ENCODE peak calls at places on chromosomes 6 and 20, in seven cellular contexts. One of them, this sample, is unnamed.

GRCh38 chr6:89311853-89312531 is 3.1 kb downstream of the GABRR2 start:
- DNase-seq in sigmoid colon: peak; percentile 86
- DNase-seq in transverse colon: peak; percentile 55
- DNase-seq in stomach: peak; percentile 75
- DNase-seq in upper lobe of left lung: no peak
- DNase-seq in HepG2: peak; percentile 40
- DNase-seq in Panc1: no peak
- DNase-seq in this sample: peak; percentile 88

GRCh38 chr6:139150915-139151314 is 16.0 kb downstream of the HECA start:
- DNase-seq in transverse colon: no peak
- DNase-seq in sigmoid colon: no peak
- DNase-seq in Panc1: no peak
- DNase-seq in upper lobe of left lung: no peak
- DNase-seq in stomach: no peak
- DNase-seq in HepG2: no peak
- DNase-seq in this sample: no peak

GRCh38 chr6:98944598-98945011 is 3.1 kb downstream of the FBXL4 start:
- DNase-seq in HepG2: peak; percentile 90
- DNase-seq in sigmoid colon: no peak
- DNase-seq in stomach: no peak
- DNase-seq in upper lobe of left lung: no peak
- DNase-seq in Panc1: no peak
- DNase-seq in transverse colon: no peak
- DNase-seq in this sample: no peak

GRCh38 chr6:106087548-106088325 is 1.6 kb downstream of the PRDM1 start:
- DNase-seq in sigmoid colon: no peak
- DNase-seq in transverse colon: peak; percentile 28
- DNase-seq in stomach: no peak
- DNase-seq in Panc1: no peak
- DNase-seq in upper lobe of left lung: no peak
- DNase-seq in HepG2: no peak
- DNase-seq in this sample: peak; percentile 53

GRCh38 chr6:36720251-36721141 is 22.9 kb downstream of the RAB44 start:
- DNase-seq in upper lobe of left lung: no peak
- DNase-seq in HepG2: no peak
- DNase-seq in stomach: no peak
- DNase-seq in transverse colon: peak; percentile 4
- DNase-seq in Panc1: no peak
- DNase-seq in sigmoid colon: peak; percentile 47
- DNase-seq in this sample: no peak

GRCh38 chr6:1762203-1762602 is 152.5 kb downstream of the FOXC1 start:
- DNase-seq in upper lobe of left lung: no peak
- DNase-seq in Panc1: no peak
- DNase-seq in stomach: peak; percentile 70
- DNase-seq in transverse colon: no peak
- DNase-seq in sigmoid colon: no peak
- DNase-seq in HepG2: no peak
- DNase-seq in this sample: no peak

GRCh38 chr6:106146852-106147351 is 60.8 kb downstream of the PRDM1 start:
- DNase-seq in stomach: no peak
- DNase-seq in transverse colon: no peak
- DNase-seq in upper lobe of left lung: no peak
- DNase-seq in sigmoid colon: no peak
- DNase-seq in HepG2: no peak
- DNase-seq in Panc1: no peak
- DNase-seq in this sample: no peak

GRCh38 chr6:34490390-34491090 is 24.7 kb downstream of the PACSIN1 start:
- DNase-seq in Panc1: no peak
- DNase-seq in stomach: no peak
- DNase-seq in transverse colon: no peak
- DNase-seq in sigmoid colon: peak; percentile 38
- DNase-seq in upper lobe of left lung: no peak
- DNase-seq in HepG2: no peak
- DNase-seq in this sample: peak; percentile 28

GRCh38 chr20:13041574-13042457 is 33.0 kb downstream of the SPTLC3 start:
- DNase-seq in Panc1: no peak
- DNase-seq in sigmoid colon: no peak
- DNase-seq in upper lobe of left lung: no peak
- DNase-seq in HepG2: no peak
- DNase-seq in transverse colon: no peak
- DNase-seq in stomach: no peak
- DNase-seq in this sample: no peak

GRCh38 chr6:154319231-154319858 is 37.3 kb downstream of the IPCEF1 start:
- DNase-seq in stomach: no peak
- DNase-seq in sigmoid colon: no peak
- DNase-seq in transverse colon: no peak
- DNase-seq in upper lobe of left lung: no peak
- DNase-seq in HepG2: no peak
- DNase-seq in Panc1: no peak
- DNase-seq in this sample: no peak

GRCh38 chr6:158506577-158506976 is 53.3 kb upstream of the TMEM181 start:
- DNase-seq in upper lobe of left lung: no peak
- DNase-seq in transverse colon: no peak
- DNase-seq in stomach: no peak
- DNase-seq in HepG2: peak; percentile 45
- DNase-seq in Panc1: no peak
- DNase-seq in sigmoid colon: no peak
- DNase-seq in this sample: peak; percentile 94

GRCh38 chr6:27547157-27548075 is 74.5 kb upstream of the ZNF184 start:
- DNase-seq in HepG2: peak; percentile 67
- DNase-seq in sigmoid colon: no peak
- DNase-seq in transverse colon: no peak
- DNase-seq in upper lobe of left lung: no peak
- DNase-seq in Panc1: no peak
- DNase-seq in stomach: no peak
- DNase-seq in this sample: peak; percentile 80

GRCh38 chr20:44703956-44704488 is 11.1 kb upstream of the CCN5 start:
- DNase-seq in transverse colon: no peak
- DNase-seq in Panc1: no peak
- DNase-seq in HepG2: no peak
- DNase-seq in stomach: no peak
- DNase-seq in sigmoid colon: no peak
- DNase-seq in upper lobe of left lung: no peak
- DNase-seq in this sample: no peak

GRCh38 chr20:44707259-44707580 is 7.9 kb upstream of the CCN5 start:
- DNase-seq in transverse colon: no peak
- DNase-seq in upper lobe of left lung: no peak
- DNase-seq in HepG2: no peak
- DNase-seq in stomach: no peak
- DNase-seq in sigmoid colon: no peak
- DNase-seq in Panc1: no peak
- DNase-seq in this sample: no peak

GRCh38 chr20:44705364-44706094 is 9.6 kb upstream of the CCN5 start:
- DNase-seq in sigmoid colon: no peak
- DNase-seq in transverse colon: no peak
- DNase-seq in upper lobe of left lung: no peak
- DNase-seq in stomach: no peak
- DNase-seq in Panc1: no peak
- DNase-seq in HepG2: no peak
- DNase-seq in this sample: no peak

GRCh38 chr20:44704551-44704971 is 10.6 kb upstream of the CCN5 start:
- DNase-seq in Panc1: no peak
- DNase-seq in sigmoid colon: no peak
- DNase-seq in upper lobe of left lung: no peak
- DNase-seq in HepG2: no peak
- DNase-seq in transverse colon: no peak
- DNase-seq in stomach: no peak
- DNase-seq in this sample: no peak

GRCh38 chr20:44706371-44707258 is 8.6 kb upstream of the CCN5 start:
- DNase-seq in HepG2: no peak
- DNase-seq in stomach: no peak
- DNase-seq in sigmoid colon: peak; percentile 79
- DNase-seq in Panc1: no peak
- DNase-seq in transverse colon: no peak
- DNase-seq in upper lobe of left lung: peak; percentile 30
- DNase-seq in this sample: no peak
- TF ChIP-seq POLR2AphosphoS5 in HepG2: no peak
- TF ChIP-seq POLR2AphosphoS5 in stomach: peak; percentile 2
- TF ChIP-seq POLR2AphosphoS5 in sigmoid colon: no peak
- TF ChIP-seq POLR2AphosphoS5 in Panc1: no peak
- TF ChIP-seq POLR2AphosphoS5 in transverse colon: no peak
- TF ChIP-seq POLR2AphosphoS5 in upper lobe of left lung: no peak
- TF ChIP-seq POLR2AphosphoS5 in this sample: no peak

GRCh38 chr6:112984899-112985298 is 637.8 kb downstream of the RFPL4B start:
- DNase-seq in upper lobe of left lung: no peak
- DNase-seq in transverse colon: no peak
- DNase-seq in HepG2: no peak
- DNase-seq in stomach: no peak
- DNase-seq in Panc1: no peak
- DNase-seq in sigmoid colon: no peak
- DNase-seq in this sample: no peak
- H3K27ac ChIP-seq in upper lobe of left lung: no peak overlapping the region
- H3K27ac ChIP-seq in transverse colon: no peak overlapping the region
- H3K27ac ChIP-seq in HepG2: no peak overlapping the region
- H3K27ac ChIP-seq in stomach: no peak overlapping the region
- H3K27ac ChIP-seq in Panc1: no peak overlapping the region
- H3K27ac ChIP-seq in sigmoid colon: no peak overlapping the region
- H3K27ac ChIP-seq in this sample: no peak overlapping the region

GRCh38 chr20:3767434-3768341 is at the start of gene ADISSP:
- DNase-seq in transverse colon: peak; percentile 99
- DNase-seq in HepG2: peak; percentile 99
- DNase-seq in upper lobe of left lung: peak; percentile 99
- DNase-seq in Panc1: peak; percentile 88
- DNase-seq in sigmoid colon: peak; percentile 100
- DNase-seq in stomach: peak; percentile 99
- DNase-seq in this sample: peak; percentile 99

GRCh38 chr20:3766832-3767433 is 620 bp downstream of the ADISSP start:
- DNase-seq in transverse colon: peak; percentile 31
- DNase-seq in HepG2: no peak
- DNase-seq in stomach: no peak
- DNase-seq in sigmoid colon: peak; percentile 68
- DNase-seq in Panc1: no peak
- DNase-seq in upper lobe of left lung: no peak
- DNase-seq in this sample: peak; percentile 43

GRCh38 chr20:3766381-3766780 is 1.2 kb downstream of the ADISSP start:
- DNase-seq in Panc1: no peak
- DNase-seq in sigmoid colon: peak; percentile 65
- DNase-seq in transverse colon: no peak
- DNase-seq in HepG2: no peak
- DNase-seq in stomach: no peak
- DNase-seq in upper lobe of left lung: no peak
- DNase-seq in this sample: no peak

GRCh38 chr20:3771552-3772058 is 4.1 kb upstream of the ADISSP start:
- DNase-seq in Panc1: no peak
- DNase-seq in upper lobe of left lung: no peak
- DNase-seq in sigmoid colon: no peak
- DNase-seq in HepG2: no peak
- DNase-seq in stomach: no peak
- DNase-seq in transverse colon: no peak
- DNase-seq in this sample: no peak

GRCh38 chr20:3768342-3769130 is 983 bp upstream of the ADISSP start:
- DNase-seq in sigmoid colon: peak; percentile 91
- DNase-seq in transverse colon: peak; percentile 77
- DNase-seq in Panc1: peak; percentile 58
- DNase-seq in upper lobe of left lung: peak; percentile 94
- DNase-seq in stomach: peak; percentile 63
- DNase-seq in HepG2: peak; percentile 83
- DNase-seq in this sample: peak; percentile 89
- TF ChIP-seq POLR2AphosphoS5 in sigmoid colon: no peak
- TF ChIP-seq POLR2AphosphoS5 in transverse colon: no peak
- TF ChIP-seq POLR2AphosphoS5 in Panc1: no peak
- TF ChIP-seq POLR2AphosphoS5 in upper lobe of left lung: no peak
- TF ChIP-seq POLR2AphosphoS5 in stomach: peak; percentile 11
- TF ChIP-seq POLR2AphosphoS5 in HepG2: no peak
- TF ChIP-seq POLR2AphosphoS5 in this sample: no peak

GRCh38 chr6:32195652-32195901 is 3.1 kb upstream of the GPSM3 start:
- DNase-seq in sigmoid colon: peak; percentile 100
- DNase-seq in transverse colon: peak; percentile 100
- DNase-seq in HepG2: peak; percentile 99
- DNase-seq in upper lobe of left lung: peak; percentile 100
- DNase-seq in stomach: peak; percentile 100
- DNase-seq in Panc1: peak; percentile 92
- DNase-seq in this sample: peak; percentile 100

GRCh38 chr6:32194388-32194787 is 1.9 kb upstream of the GPSM3 start:
- DNase-seq in transverse colon: no peak
- DNase-seq in upper lobe of left lung: no peak
- DNase-seq in sigmoid colon: no peak
- DNase-seq in HepG2: no peak
- DNase-seq in stomach: no peak
- DNase-seq in Panc1: no peak
- DNase-seq in this sample: no peak

GRCh38 chr6:32196682-32197616 is 4.5 kb upstream of the GPSM3 start:
- DNase-seq in stomach: no peak
- DNase-seq in sigmoid colon: peak; percentile 80
- DNase-seq in Panc1: no peak
- DNase-seq in transverse colon: peak; percentile 40
- DNase-seq in HepG2: no peak
- DNase-seq in upper lobe of left lung: peak; percentile 86
- DNase-seq in this sample: peak; percentile 67

GRCh38 chr6:32195902-32196681 is 3.6 kb upstream of the GPSM3 start:
- DNase-seq in HepG2: peak; percentile 88
- DNase-seq in upper lobe of left lung: peak; percentile 89
- DNase-seq in transverse colon: peak; percentile 92
- DNase-seq in stomach: peak; percentile 85
- DNase-seq in Panc1: no peak
- DNase-seq in sigmoid colon: peak; percentile 97
- DNase-seq in this sample: peak; percentile 97

GRCh38 chr6:32194825-32195651 is 2.6 kb upstream of the GPSM3 start:
- DNase-seq in Panc1: no peak
- DNase-seq in transverse colon: peak; percentile 44
- DNase-seq in HepG2: no peak
- DNase-seq in upper lobe of left lung: no peak
- DNase-seq in sigmoid colon: no peak
- DNase-seq in stomach: no peak
- DNase-seq in this sample: peak; percentile 58
- H3K27ac ChIP-seq in Panc1: peak overlapping the region; percentile 99
- H3K27ac ChIP-seq in transverse colon: peak overlapping the region; percentile 100
- H3K27ac ChIP-seq in HepG2: peak overlapping the region; percentile 64
- H3K27ac ChIP-seq in upper lobe of left lung: peak overlapping the region; percentile 78
- H3K27ac ChIP-seq in sigmoid colon: peak overlapping the region; percentile 93
- H3K27ac ChIP-seq in stomach: peak overlapping the region; percentile 99
- H3K27ac ChIP-seq in this sample: peak overlapping the region; percentile 97

GRCh38 chr6:30759575-30760239 is 15.4 kb upstream of the IER3 start:
- DNase-seq in transverse colon: no peak
- DNase-seq in sigmoid colon: no peak
- DNase-seq in HepG2: peak; percentile 97
- DNase-seq in Panc1: no peak
- DNase-seq in upper lobe of left lung: no peak
- DNase-seq in stomach: no peak
- DNase-seq in this sample: peak; percentile 59
- TF ChIP-seq POLR2AphosphoS5 in transverse colon: no peak
- TF ChIP-seq POLR2AphosphoS5 in sigmoid colon: no peak
- TF ChIP-seq POLR2AphosphoS5 in HepG2: no peak
- TF ChIP-seq POLR2AphosphoS5 in Panc1: no peak
- TF ChIP-seq POLR2AphosphoS5 in upper lobe of left lung: no peak
- TF ChIP-seq POLR2AphosphoS5 in stomach: peak; percentile 37
- TF ChIP-seq POLR2AphosphoS5 in this sample: no peak

DNA sequence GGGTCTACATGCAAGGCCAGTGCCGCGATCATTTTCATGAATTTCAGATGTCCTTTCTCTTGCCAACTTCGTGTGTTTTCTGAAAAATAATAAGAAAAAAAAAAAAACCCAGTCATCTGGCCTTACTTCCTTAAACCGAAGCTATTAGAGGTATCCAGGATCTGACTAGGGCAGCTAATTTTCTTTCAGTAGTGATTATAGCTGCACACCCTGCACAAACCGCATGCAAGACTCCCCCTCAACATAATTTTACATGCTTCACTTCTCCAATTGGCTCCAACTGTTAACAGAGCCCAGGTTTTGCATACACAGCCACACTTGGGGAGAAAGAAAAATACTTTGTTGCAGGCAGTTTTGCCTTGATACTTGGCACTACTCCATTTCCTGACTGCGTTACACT is 11.8 kb upstream of the F13A1 start:
- DNase-seq in stomach: no peak
- DNase-seq in sigmoid colon: no peak
- DNase-seq in transverse colon: no peak
- DNase-seq in upper lobe of left lung: no peak
- DNase-seq in Panc1: no peak
- DNase-seq in HepG2: no peak
- DNase-seq in this sample: no peak
- H3K27ac ChIP-seq in stomach: no peak overlapping the region
- H3K27ac ChIP-seq in sigmoid colon: no peak overlapping the region
- H3K27ac ChIP-seq in transverse colon: peak overlapping the region; percentile 8
- H3K27ac ChIP-seq in upper lobe of left lung: peak overlapping the region; percentile 26
- H3K27ac ChIP-seq in Panc1: no peak overlapping the region
- H3K27ac ChIP-seq in HepG2: no peak overlapping the region
- H3K27ac ChIP-seq in this sample: no peak overlapping the region